ENCODE peak calls at places on chromosomes 16 and 17, in seven cellular contexts. L is cardiac fibroblast; Q is stimulated activated CD4-positive, alpha-beta T cell treated with anti-CD3 and anti-CD28 coated beads, Interleukin-2, amount 100 ng/mL, for 24 hours; G is left ventricle myocardium superior; J is fibroblast of gingiva; X is activated CD8-positive, alpha-beta memory T cell treated with anti-CD3 and anti-CD28 coated beads, Interleukin-2, amount 50 U/mL, for 48 hours; O is gastrocnemius medialis. C is an unnamed sample.

GRCh38 chr17:58330544-58330996 is 2.0 kb upstream of the TSPOAP1 start:
- DNase-seq in X (peak), J (no peak), L (no peak), Q (peak), O (no peak), G (no peak), C (no peak)

GRCh38 chr16:30663038-30663437 is 4.8 kb downstream of the FBRS start:
- DNase-seq in X (no peak), O (no peak), G (no peak), Q (no peak), J (no peak), L (no peak), C (no peak)

GRCh38 chr16:81548901-81549546 is 104.4 kb downstream of the CMIP start:
- DNase-seq in X (no peak), J (no peak), Q (no peak), L (no peak), G (no peak), O (no peak), C (no peak)

GRCh38 chr17:75835315-75835987 is 8.8 kb downstream of the UNC13D start:
- DNase-seq in L (no peak), X (no peak), O (no peak), Q (peak), J (no peak), G (no peak), C (no peak)

GRCh38 chr17:82647593-82648164 is 565 bp downstream of the WDR45B start:
- DNase-seq in X (peak), G (peak), J (no peak), O (no peak), L (no peak), Q (peak), C (no peak)

GRCh38 chr16:11079657-11080187 is 135.4 kb downstream of the CLEC16A start:
- DNase-seq in G (no peak), J (peak), O (no peak), X (no peak), Q (no peak), L (peak), C (no peak)

GRCh38 chr16:84271866-84272265 is 22.8 kb upstream of the WFDC1 start:
- DNase-seq in G (no peak), O (no peak), L (no peak), X (no peak), J (no peak), Q (no peak), C (no peak)

GRCh38 chr17:40103082-40103741 is 2.8 kb upstream of the NR1D1 start:
- DNase-seq in X (no peak), Q (no peak), J (no peak), O (no peak), L (no peak), G (no peak), C (no peak)

GRCh38 chr16:57694556-57695377 is at the start of gene DRC7:
- DNase-seq in X (no peak), O (no peak), Q (peak), J (peak), L (peak), G (no peak), C (peak)

GRCh38 chr16:56247018-56247417 is 55.7 kb downstream of the GNAO1 start:
- DNase-seq in X (no peak), O (no peak), J (no peak), G (no peak), L (no peak), Q (no peak), C (no peak)

GRCh38 chr16:15925631-15926030 is 23.8 kb upstream of the ABCC1 start:
- DNase-seq in X (no peak), J (no peak), L (no peak), O (no peak), G (no peak), Q (no peak), C (no peak)

GRCh38 chr16:80460004-80460403 is 80.8 kb upstream of the DYNLRB2 start:
- DNase-seq in L (no peak), O (no peak), X (no peak), G (no peak), Q (no peak), J (no peak), C (no peak)

GRCh38 chr16:67248401-67249177 is at the start of gene SLC9A5:
- DNase-seq in X (no peak), Q (peak), O (no peak), L (no peak), J (no peak), G (peak), C (no peak)

GRCh38 chr16:54370653-54371052 is 84.1 kb upstream of the IRX3 start:
- DNase-seq in L (no peak), G (peak), X (no peak), O (no peak), Q (no peak), J (no peak), C (no peak)

GRCh38 chr17:63390090-63390489 is 56.0 kb downstream of the CYB561 start:
- DNase-seq in Q (no peak), J (peak), O (no peak), X (no peak), G (no peak), L (no peak), C (no peak)

GRCh38 chr17:48590603-48591161 is 641 bp upstream of the HOXB3 start:
- DNase-seq in Q (no peak), X (no peak), J (no peak), O (no peak), G (no peak), L (no peak), C (no peak)

GRCh38 chr17:31390748-31391495 is 553 bp upstream of the RAB11FIP4 start:
- DNase-seq in L (no peak), Q (no peak), G (no peak), X (peak), J (no peak), O (no peak), C (no peak)

GRCh38 chr17:41666336-41666680 is 22.4 kb upstream of the EIF1 start:
- DNase-seq in J (peak), X (peak), Q (peak), O (no peak), L (peak), G (no peak), C (no peak)

GRCh38 chr17:58527949-58528348 is 13.5 kb upstream of the MTMR4 start:
- DNase-seq in Q (no peak), X (no peak), L (peak), G (no peak), O (no peak), J (no peak), C (no peak)

GRCh38 chr17:83098241-83099085 is 19.1 kb downstream of the METRNL start:
- DNase-seq in Q (no peak), G (no peak), O (no peak), J (no peak), X (no peak), L (no peak), C (no peak)

GRCh38 chr16:64627288-64627687 is 494.6 kb downstream of the CDH11 start:
- DNase-seq in Q (no peak), G (no peak), O (no peak), L (peak), X (no peak), J (no peak), C (no peak)

GRCh38 chr17:4833941-4834501 is 881 bp downstream of the MINK1 start:
- DNase-seq in L (peak), X (no peak), Q (peak), J (peak), G (peak), O (no peak), C (no peak)

GRCh38 chr16:48003226-48003907 is 152.4 kb downstream of the ABCC12 start:
- DNase-seq in X (no peak), J (no peak), G (no peak), Q (no peak), L (no peak), O (no peak), C (no peak)

GRCh38 chr17:32927724-32928526 is at the start of gene TMEM98:
- DNase-seq in X (no peak), J (peak), G (peak), Q (peak), O (no peak), L (peak), C (no peak)

GRCh38 chr17:60902399-60902798 is 224.7 kb downstream of the BCAS3 start:
- DNase-seq in J (peak), L (peak), O (no peak), G (no peak), X (no peak), Q (no peak), C (no peak)

GRCh38 chr16:2934450-2934849 is 22.7 kb downstream of the FLYWCH1 start:
- DNase-seq in X (no peak), O (no peak), J (no peak), G (no peak), L (no peak), Q (no peak), C (no peak)

GRCh38 chr16:69073181-69073669 is 32.2 kb upstream of the HAS3 start:
- DNase-seq in J (peak), X (no peak), G (no peak), Q (no peak), O (no peak), L (peak), C (no peak)

GRCh38 chr17:44987194-44987882 is 19.2 kb upstream of the C1QL1 start:
- DNase-seq in L (no peak), J (no peak), X (peak), G (no peak), Q (no peak), O (no peak), C (no peak)

GRCh38 chr16:71514476-71514875 is 11.8 kb upstream of the CHST4 start:
- DNase-seq in L (no peak), X (no peak), Q (no peak), G (no peak), O (no peak), J (no peak), C (no peak)

GRCh38 chr17:68085751-68086445 is 50.4 kb downstream of the KPNA2 start:
- DNase-seq in G (no peak), J (no peak), Q (no peak), O (no peak), X (peak), L (no peak), C (no peak)

GRCh38 chr17:4895676-4896331 is 3.5 kb upstream of the C17orf107 start:
- DNase-seq in O (no peak), L (no peak), J (no peak), Q (no peak), G (peak), X (no peak), C (no peak)

GRCh38 chr17:73145641-73146040 is 19.2 kb upstream of the SSTR2 start:
- DNase-seq in O (no peak), Q (no peak), X (no peak), L (no peak), J (no peak), G (no peak), C (no peak)

GRCh38 chr16:23388786-23389185 is 64.2 kb downstream of the COG7 start:
- DNase-seq in Q (no peak), X (no peak), J (no peak), O (no peak), G (no peak), L (no peak), C (no peak)